ENCODE peak calls at places on chromosomes 7 and 10, in four cellular contexts. V is astrocyte, Y is PC-3, I is H1. K is an unnamed sample.

GRCh38 chr7:79998343-79998742 is 136.3 kb upstream of the GNAI1 start:
- DNase-seq in V (no peak), Y (no peak), I (no peak), K (no peak)

GRCh38 chr10:104456817-104457657 is 103.4 kb downstream of the CFAP58 start:
- DNase-seq in V (no peak), Y (no peak), I (no peak), K (no peak)

GRCh38 chr7:139106959-139107358 is 2.6 kb downstream of the ZC3HAV1 start:
- DNase-seq in V (no peak), Y (peak; percentile 3), I (no peak), K (peak; percentile 10)

GRCh38 chr7:36742911-36743775 is 18.8 kb upstream of the AOAH start:
- DNase-seq in V (no peak), Y (no peak), I (no peak), K (no peak)

GRCh38 chr7:116911799-116912198 is 41.5 kb upstream of the ST7 start:
- DNase-seq in V (peak; percentile 47), Y (no peak), I (no peak), K (peak; percentile 44)

GRCh38 chr7:3338161-3338560 is 37.1 kb downstream of the SDK1 start:
- DNase-seq in V (no peak), Y (peak; percentile 31), I (no peak), K (no peak)

GRCh38 chr7:99254390-99254789 is 18.2 kb upstream of the MYH16 start:
- DNase-seq in V (no peak), Y (no peak), I (no peak), K (no peak)

GRCh38 chr7:37557810-37558209 is 109.1 kb upstream of the ELMO1 start:
- DNase-seq in V (no peak), Y (no peak), I (no peak), K (no peak)

GRCh38 chr7:46747222-46747621 is 826.1 kb upstream of the IGFBP3 start:
- DNase-seq in V (no peak), Y (peak; percentile 71), I (no peak), K (no peak)

GRCh38 chr7:53087274-53087673 is 51.8 kb downstream of the POM121L12 start:
- DNase-seq in V (no peak), Y (no peak), I (no peak), K (no peak)

GRCh38 chr10:112972606-112973005 is 22.6 kb downstream of the TCF7L2 start:
- DNase-seq in V (no peak), Y (no peak), I (no peak), K (no peak)

GRCh38 chr10:1575481-1576244 is 161.7 kb downstream of the ADARB2 start:
- DNase-seq in V (no peak), Y (no peak), I (no peak), K (no peak)

GRCh38 chr7:148953676-148954075 is 69.6 kb upstream of the EZH2 start:
- DNase-seq in V (no peak), Y (no peak), I (no peak), K (no peak)

GRCh38 chr10:62733654-62734293 is 70.7 kb upstream of the ADO start:
- DNase-seq in V (peak; percentile 13), Y (peak; percentile 79), I (no peak), K (no peak)

GRCh38 chr10:131814567-131815290 is 86.1 kb upstream of the PPP2R2D start:
- DNase-seq in V (no peak), Y (no peak), I (no peak), K (no peak)

GRCh38 chr7:1385086-1385808 is 74.0 kb downstream of the MICALL2 start:
- DNase-seq in V (no peak), Y (no peak), I (no peak), K (no peak)

GRCh38 chr10:77800320-77800719 is 126.2 kb downstream of the DLG5 start:
- DNase-seq in V (no peak), Y (no peak), I (no peak), K (no peak)

GRCh38 chr10:107095125-107095524 is 69.4 kb downstream of the SORCS1 start:
- DNase-seq in V (no peak), Y (no peak), I (no peak), K (no peak)

GRCh38 chr10:43264324-43264986 is 2.4 kb downstream of the RASGEF1A start:
- DNase-seq in V (no peak), Y (no peak), I (no peak), K (no peak)

DNA sequence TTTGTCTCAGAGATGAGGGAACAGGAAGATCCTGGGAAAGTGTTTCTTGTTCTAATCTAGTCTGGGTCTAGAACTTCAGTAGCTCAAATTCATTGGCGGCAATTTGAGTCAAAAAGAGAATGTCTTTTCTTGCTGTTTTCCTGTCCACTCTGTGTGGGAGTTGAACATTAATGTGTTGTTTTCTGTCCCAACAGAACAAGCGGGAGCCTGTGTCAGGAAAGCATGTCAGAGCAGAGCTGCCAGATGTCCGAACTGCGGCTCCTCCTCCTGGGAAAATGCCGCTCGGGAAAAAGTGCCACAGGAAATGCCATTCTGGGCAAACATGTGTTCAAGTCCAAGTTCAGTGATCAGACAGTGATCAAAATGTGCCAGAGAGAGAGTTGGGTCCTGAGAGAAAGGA is 16.0 kb downstream of the GIMAP8 start:
- DNase-seq in V (no peak), Y (no peak), I (no peak), K (no peak)
- TF ChIP-seq EZH2 in V (no peak), Y (no peak), I (no peak), K (no peak)

GRCh38 chr7:8440670-8441069 is 7.3 kb downstream of the NXPH1 start:
- DNase-seq in V (no peak), Y (no peak), I (no peak), K (no peak)

GRCh38 chr7:8442295-8442813 is 8.9 kb downstream of the NXPH1 start:
- DNase-seq in V (no peak), Y (no peak), I (no peak), K (no peak)

GRCh38 chr7:8442814-8443304 is 9.4 kb downstream of the NXPH1 start:
- DNase-seq in V (peak; percentile 6), Y (no peak), I (no peak), K (peak; percentile 49)

GRCh38 chr7:8441106-8441590 is 7.7 kb downstream of the NXPH1 start:
- DNase-seq in V (no peak), Y (no peak), I (no peak), K (no peak)

GRCh38 chr7:8441602-8442294 is 8.3 kb downstream of the NXPH1 start:
- DNase-seq in V (no peak), Y (no peak), I (no peak), K (no peak)
- TF ChIP-seq EZH2 in V (peak; percentile 9), Y (no peak), I (no peak), K (no peak)

DNA sequence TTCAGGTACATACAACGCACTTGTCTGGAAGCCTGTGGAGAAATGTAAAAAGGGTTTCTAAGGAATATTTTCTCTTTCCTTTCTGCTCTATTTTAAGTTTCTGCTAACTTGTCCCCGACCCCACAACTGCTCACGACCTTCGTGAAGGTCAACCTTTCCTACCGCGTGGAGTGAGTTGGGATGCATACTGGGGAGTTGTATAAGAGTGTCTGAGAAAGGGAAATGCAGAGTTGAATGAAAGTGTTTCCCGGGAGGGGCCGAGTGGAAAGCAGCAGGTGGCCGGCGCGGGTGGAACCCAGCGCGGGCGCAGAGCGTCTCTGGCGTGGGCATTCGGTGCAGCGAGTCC is 17.9 kb upstream of the ACBD5 start:
- DNase-seq in V (no peak), Y (no peak), I (no peak), K (no peak)
- TF ChIP-seq EZH2 in V (no peak), Y (no peak), I (no peak), K (peak; percentile 84)

DNA sequence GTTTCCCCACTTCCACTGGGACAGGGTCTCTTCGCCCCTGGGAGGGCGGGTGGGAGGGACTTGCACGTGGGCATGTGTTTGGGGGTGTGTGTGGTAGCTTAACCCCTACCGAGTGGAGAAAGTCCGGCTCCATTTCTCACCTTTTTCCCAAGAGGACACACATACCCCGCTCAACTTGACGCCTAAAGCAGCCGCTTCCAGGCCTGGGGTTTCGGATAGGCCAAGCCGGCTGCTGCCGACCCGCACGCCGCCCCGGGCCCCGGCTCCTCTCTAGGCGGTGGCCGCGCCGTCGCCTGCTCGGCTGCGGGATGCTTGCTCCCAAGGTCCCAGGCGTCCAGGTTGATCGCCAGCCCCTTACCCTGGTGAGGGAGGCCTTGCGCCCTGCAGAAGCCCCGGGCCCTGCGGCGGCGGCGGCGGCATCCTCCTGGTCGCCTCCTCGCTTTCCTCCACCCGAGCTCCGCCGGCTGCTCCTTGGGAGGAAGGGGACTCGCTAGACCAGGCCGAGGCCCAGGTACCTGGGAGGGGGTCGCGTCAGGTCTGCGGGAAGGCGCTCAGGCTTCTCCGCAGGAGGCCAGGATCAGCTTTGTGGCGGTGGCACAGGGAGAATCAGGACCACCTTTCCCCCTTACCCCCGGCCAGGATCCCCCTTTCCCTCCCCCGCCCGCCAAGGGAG is 3.2 kb upstream of the GATA3 start:
- DNase-seq in V (no peak), Y (no peak), I (no peak), K (no peak)
- TF ChIP-seq EZH2 in V (peak; percentile 88), Y (no peak), I (peak; percentile 61), K (peak; percentile 0)

GRCh38 chr10:45374451-45375052 is 536 bp downstream of the ALOX5 start:
- DNase-seq in V (no peak), Y (peak; percentile 64), I (no peak), K (peak; percentile 15)

GRCh38 chr10:45372251-45372951 is 1.6 kb upstream of the ALOX5 start:
- DNase-seq in V (no peak), Y (no peak), I (no peak), K (no peak)

GRCh38 chr10:45373003-45373782 is 823 bp upstream of the ALOX5 start:
- DNase-seq in V (no peak), Y (no peak), I (no peak), K (no peak)

GRCh38 chr10:45375101-45375500 is 1.1 kb downstream of the ALOX5 start:
- DNase-seq in V (no peak), Y (no peak), I (no peak), K (no peak)

GRCh38 chr10:45373783-45374450 is at the start of gene ALOX5:
- DNase-seq in V (no peak), Y (peak; percentile 31), I (no peak), K (peak; percentile 10)
- TF ChIP-seq EZH2 in V (peak; percentile 13), Y (no peak), I (no peak), K (no peak)

GRCh38 chr10:59706851-59707797 is 2.5 kb downstream of the SLC16A9 start:
- DNase-seq in V (no peak), Y (no peak), I (no peak), K (no peak)

GRCh38 chr10:59711871-59712491 is 2.3 kb upstream of the SLC16A9 start:
- DNase-seq in V (no peak), Y (no peak), I (no peak), K (no peak)

GRCh38 chr10:59709472-59710125 is at the start of gene SLC16A9:
- DNase-seq in V (peak; percentile 42), Y (peak; percentile 83), I (peak; percentile 41), K (peak; percentile 45)

GRCh38 chr10:59704644-59705043 is 5.0 kb downstream of the SLC16A9 start:
- DNase-seq in V (no peak), Y (no peak), I (no peak), K (no peak)

DNA sequence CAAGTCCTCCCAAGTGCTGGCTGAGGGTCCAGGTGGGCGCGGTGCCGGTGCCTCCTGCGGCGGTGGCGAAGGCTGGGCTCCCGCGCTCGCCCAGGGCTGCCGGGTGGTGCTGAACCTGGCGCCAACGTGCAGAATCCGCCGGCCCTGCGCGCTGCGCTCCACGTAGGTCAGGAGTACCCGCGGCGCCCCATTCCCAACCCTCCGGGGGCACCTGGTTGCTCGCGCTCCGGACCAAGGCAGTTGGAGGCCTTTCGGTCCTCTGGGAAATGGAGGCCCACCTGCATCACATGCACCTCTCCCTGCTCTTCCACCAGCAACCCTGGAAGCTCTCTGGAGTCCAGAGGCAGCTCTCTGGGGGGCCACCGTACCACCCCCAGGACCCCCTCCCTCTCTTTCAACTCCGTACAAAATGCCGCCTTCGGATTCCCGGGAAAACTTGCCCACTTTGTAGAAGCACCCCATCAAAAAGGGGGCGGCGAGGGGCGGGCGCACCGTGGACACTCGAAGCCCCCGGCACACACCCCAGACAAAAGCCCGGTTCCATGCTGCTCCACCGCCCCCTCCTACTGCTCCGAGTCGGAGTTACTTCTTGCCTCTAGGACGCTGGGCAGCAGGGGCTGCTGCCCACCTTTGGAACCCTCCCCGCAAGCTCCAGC is 706 bp downstream of the SLC16A9 start:
- DNase-seq in V (no peak), Y (peak; percentile 66), I (no peak), K (peak; percentile 1)
- TF ChIP-seq EZH2 in V (no peak), Y (no peak), I (no peak), K (peak; percentile 47)

K was measured in GM23248.